ENCODE peak calls at places on chromosomes 7 and 10, in four cellular contexts. H is lower lobe of right lung, A is cardiac muscle cell, U is heart right ventricle. I is an unnamed sample.

GRCh38 chr7:9937944-9938631 is 1035.6 kb upstream of the PHF14 start:
- DNase-seq in H (no peak), A (no peak), U (no peak), I (no peak)

GRCh38 chr10:103781329-103782061 is 73.9 kb downstream of the SH3PXD2A start:
- DNase-seq in H (no peak), A (no peak), U (no peak), I (no peak)

GRCh38 chr7:41655470-41655869 is 47.4 kb downstream of the INHBA start:
- DNase-seq in H (no peak), A (no peak), U (no peak), I (no peak)

GRCh38 chr10:30705086-30705624 is 75.6 kb upstream of the LYZL2 start:
- DNase-seq in H (no peak), A (no peak), U (no peak), I (no peak)

GRCh38 chr10:49056356-49056755 is 59.0 kb downstream of the VSTM4 start:
- DNase-seq in H (no peak), A (no peak), U (no peak), I (no peak)

GRCh38 chr10:76341740-76342139 is 910.3 kb downstream of the LRMDA start:
- DNase-seq in H (no peak), A (no peak), U (no peak), I (no peak)

GRCh38 chr10:63549810-63550209 is 28.6 kb downstream of the REEP3 start:
- DNase-seq in H (no peak), A (no peak), U (no peak), I (no peak)

GRCh38 chr10:113020838-113021237 is 70.8 kb downstream of the TCF7L2 start:
- DNase-seq in H (no peak), A (no peak), U (no peak), I (no peak)

GRCh38 chr7:29894238-29894637 is 87.9 kb downstream of the WIPF3 start:
- DNase-seq in H (no peak), A (no peak), U (no peak), I (no peak)

GRCh38 chr10:9670911-9671310 is 1346.8 kb upstream of the CELF2 start:
- DNase-seq in H (no peak), A (no peak), U (no peak), I (no peak)

GRCh38 chr10:93746844-93747284 is 10.9 kb upstream of the LGI1 start:
- DNase-seq in H (no peak), A (no peak), U (no peak), I (no peak)

GRCh38 chr10:10149899-10150298 is 867.8 kb upstream of the CELF2 start:
- DNase-seq in H (no peak), A (no peak), U (no peak), I (no peak)

GRCh38 chr10:110530131-110530831 is 32.6 kb downstream of the DUSP5 start:
- DNase-seq in H (peak; percentile 77), A (peak; percentile 58), U (peak; percentile 66), I (peak; percentile 66)

GRCh38 chr7:65264258-65264657 is 109.4 kb upstream of the ZNF92 start:
- DNase-seq in H (peak; percentile 24), A (no peak), U (no peak), I (no peak)

GRCh38 chr7:28587211-28587610 is 174.9 kb downstream of the CREB5 start:
- DNase-seq in H (no peak), A (no peak), U (no peak), I (no peak)

GRCh38 chr10:43048301-43049051 is 28.4 kb upstream of the RET start:
- DNase-seq in H (peak; percentile 10), A (no peak), U (no peak), I (peak; percentile 3)

GRCh38 chr7:116231543-116232401 is 21.4 kb downstream of the TES start:
- DNase-seq in H (no peak), A (peak; percentile 28), U (no peak), I (no peak)

GRCh38 chr7:35415411-35415822 is 161.5 kb upstream of the TBX20 start:
- DNase-seq in H (no peak), A (no peak), U (peak; percentile 70), I (peak; percentile 84)

GRCh38 chr7:46544396-46545008 is 623.4 kb upstream of the IGFBP3 start:
- DNase-seq in H (no peak), A (no peak), U (no peak), I (no peak)

GRCh38 chr10:122420624-122421007 is 33.8 kb upstream of the ARMS2 start:
- DNase-seq in H (no peak), A (no peak), U (no peak), I (no peak)

GRCh38 chr10:122422266-122422980 is 32.0 kb upstream of the ARMS2 start:
- DNase-seq in H (no peak), A (no peak), U (no peak), I (no peak)

GRCh38 chr10:122419890-122420623 is 34.4 kb upstream of the ARMS2 start:
- DNase-seq in H (no peak), A (no peak), U (no peak), I (no peak)

GRCh38 chr10:122421054-122421625 is 33.3 kb upstream of the ARMS2 start:
- DNase-seq in H (no peak), A (no peak), U (no peak), I (no peak)

DNA sequence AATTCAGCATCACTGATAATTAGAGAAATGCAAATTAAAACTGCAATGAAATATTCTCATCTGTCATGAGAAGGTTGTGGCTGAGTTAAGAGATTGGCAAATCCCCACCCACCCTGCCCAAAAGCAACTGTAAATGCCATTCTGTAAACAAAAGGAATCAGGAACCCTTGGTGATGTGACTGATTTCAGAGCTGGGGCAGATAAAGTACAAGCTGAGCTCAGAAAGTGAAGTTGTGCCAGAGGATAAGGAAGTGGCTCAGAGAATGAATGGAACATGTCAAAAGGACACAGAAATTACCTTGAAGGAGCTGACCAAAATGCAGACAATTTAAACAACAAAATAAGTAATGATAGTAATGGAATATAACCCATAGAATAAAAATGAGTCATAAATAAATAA is 32.7 kb upstream of the ARMS2 start:
- DNase-seq in H (no peak), A (no peak), U (no peak), I (no peak)
- H3K4me1 ChIP-seq in H (peaks cover 34% of the 10 kb centered on the region), A (no peaks in the 10 kb centered on the region), U (peaks cover 11% of the 10 kb centered on the region), I (peaks cover 55% of the 10 kb centered on the region)

GRCh38 chr7:96217147-96217546 is 104.8 kb downstream of the SLC25A13 start:
- DNase-seq in H (no peak), A (no peak), U (no peak), I (no peak)

GRCh38 chr7:96218844-96219243 is 103.1 kb downstream of the SLC25A13 start:
- DNase-seq in H (no peak), A (no peak), U (no peak), I (no peak)

GRCh38 chr7:96219382-96220130 is 102.3 kb downstream of the SLC25A13 start:
- DNase-seq in H (no peak), A (no peak), U (no peak), I (no peak)

GRCh38 chr7:96212474-96212873 is 109.4 kb downstream of the SLC25A13 start:
- DNase-seq in H (no peak), A (no peak), U (no peak), I (no peak)

GRCh38 chr7:96216373-96216772 is 105.5 kb downstream of the SLC25A13 start:
- DNase-seq in H (no peak), A (no peak), U (no peak), I (no peak)
- H3K4me1 ChIP-seq in H (no peaks in the 10 kb centered on the region), A (no peaks in the 10 kb centered on the region), U (peaks cover 3% of the 10 kb centered on the region), I (peaks cover 13% of the 10 kb centered on the region)

GRCh38 chr10:125114761-125115391 is 45.5 kb downstream of the CTBP2 start:
- DNase-seq in H (no peak), A (no peak), U (no peak), I (no peak)

GRCh38 chr10:125115409-125115808 is 45.0 kb downstream of the CTBP2 start:
- DNase-seq in H (no peak), A (no peak), U (no peak), I (no peak)

GRCh38 chr10:125112697-125113494 is 47.5 kb downstream of the CTBP2 start:
- DNase-seq in H (no peak), A (peak; percentile 55), U (no peak), I (no peak)

GRCh38 chr10:125116041-125116649 is 44.2 kb downstream of the CTBP2 start:
- DNase-seq in H (no peak), A (no peak), U (no peak), I (no peak)

GRCh38 chr10:125113661-125114388 is 46.5 kb downstream of the CTBP2 start:
- DNase-seq in H (no peak), A (peak; percentile 56), U (no peak), I (no peak)
- H3K4me1 ChIP-seq in H (peaks cover 41% of the 10 kb centered on the region), A (peaks cover 29% of the 10 kb centered on the region), U (peaks cover 38% of the 10 kb centered on the region), I (peaks cover 74% of the 10 kb centered on the region)

GRCh38 chr7:1046722-1047679 is 2.7 kb downstream of the GPR146 start:
- DNase-seq in H (peak; percentile 46), A (no peak), U (no peak), I (no peak)
- H3K4me1 ChIP-seq in H (peaks cover 95% of the 10 kb centered on the region), A (peaks cover 18% of the 10 kb centered on the region), U (peaks cover 73% of the 10 kb centered on the region), I (peaks cover 92% of the 10 kb centered on the region)

GRCh38 chr7:87876759-87877234 is 504 bp downstream of the DBF4 start:
- DNase-seq in H (peak; percentile 80), A (peak; percentile 78), U (peak; percentile 48), I (peak; percentile 43)
- H3K4me1 ChIP-seq in H (peaks cover 40% of the 10 kb centered on the region), A (peaks cover 22% of the 10 kb centered on the region), U (peaks cover 17% of the 10 kb centered on the region), I (peaks cover 35% of the 10 kb centered on the region)

DNA sequence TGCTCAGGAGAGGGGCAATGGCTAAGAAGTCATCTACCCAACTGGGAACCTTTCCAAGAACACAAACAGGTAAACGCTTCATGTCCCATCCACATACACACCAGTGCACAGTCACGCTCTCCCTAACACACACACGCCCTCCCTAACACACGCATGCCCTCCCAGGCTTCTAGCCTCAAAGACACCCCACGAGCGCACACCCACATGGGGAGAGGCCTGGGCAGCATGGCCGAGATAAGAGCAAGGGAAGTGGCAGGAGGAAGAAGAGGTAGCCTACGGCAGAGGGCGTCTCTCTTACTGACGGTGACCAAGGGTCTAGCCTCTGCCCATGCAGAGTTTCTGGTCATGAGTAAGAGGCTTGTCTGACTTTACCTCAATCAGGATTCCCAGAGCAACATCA is 3.1 kb downstream of the CYREN start:
- DNase-seq in H (no peak), A (no peak), U (no peak), I (no peak)
- H3K4me1 ChIP-seq in H (peaks cover 70% of the 10 kb centered on the region), A (peaks cover 9% of the 10 kb centered on the region), U (peaks cover 59% of the 10 kb centered on the region), I (peaks cover 73% of the 10 kb centered on the region)

GRCh38 chr7:79664884-79665676 is 211.6 kb upstream of the MAGI2 start:
- DNase-seq in H (no peak), A (peak; percentile 83), U (peak; percentile 26), I (peak; percentile 18)

GRCh38 chr7:79673969-79674368 is 220.5 kb upstream of the MAGI2 start:
- DNase-seq in H (no peak), A (no peak), U (no peak), I (no peak)

GRCh38 chr7:79666472-79666871 is 213.0 kb upstream of the MAGI2 start:
- DNase-seq in H (no peak), A (no peak), U (no peak), I (no peak)

GRCh38 chr7:79673421-79673820 is 220.0 kb upstream of the MAGI2 start:
- DNase-seq in H (no peak), A (no peak), U (no peak), I (no peak)

GRCh38 chr7:79668292-79668691 is 214.8 kb upstream of the MAGI2 start:
- DNase-seq in H (no peak), A (no peak), U (no peak), I (no peak)
- H3K4me1 ChIP-seq in H (no peaks in the 10 kb centered on the region), A (peaks cover 12% of the 10 kb centered on the region), U (no peaks in the 10 kb centered on the region), I (no peaks in the 10 kb centered on the region)

I was measured in left ventricle myocardium inferior.